ENCODE peak calls at places on chromosomes 11 and 22, in ten cellular contexts. G is H9, N is SK-N-SH, R is sigmoid colon, V is mesenchymal stem cell, D is IMR-90, Q is Peyer's patch, H is stomach, Z is testis, F is pancreas. L is an unnamed sample.

GRCh38 chr11:58905141-58905715 is 34.1 kb upstream of the GLYATL1 start:
- DNase-seq in H (no peak), F (no peak), G (peak; percentile 72), R (no peak), N (peak; percentile 75), Z (peak; percentile 26), V (peak; percentile 72), D (peak; percentile 70), Q (peak; percentile 56), L (no peak)

GRCh38 chr11:103683581-103683980 is 352.9 kb upstream of the DDI1 start:
- DNase-seq in G (no peak), R (no peak), Z (no peak), Q (no peak), H (no peak), F (no peak), D (peak; percentile 70), N (no peak), V (peak; percentile 15), L (no peak)

GRCh38 chr11:69996451-69996850 is 81.7 kb upstream of the ANO1 start:
- DNase-seq in Q (no peak), Z (no peak), N (no peak), G (no peak), D (no peak), R (no peak), H (no peak), V (no peak), F (no peak), L (no peak)

GRCh38 chr22:20530368-20531153 is 23.2 kb downstream of the MED15 start:
- DNase-seq in Q (peak; percentile 71), G (no peak), Z (no peak), F (no peak), V (peak; percentile 85), R (no peak), H (no peak), D (peak; percentile 83), N (no peak), L (peak; percentile 62)

GRCh38 chr11:74134661-74135515 is 35.9 kb downstream of the C2CD3 start:
- DNase-seq in Q (no peak), Z (no peak), V (peak; percentile 72), D (peak; percentile 32), F (no peak), G (no peak), R (no peak), N (no peak), H (no peak), L (no peak)

GRCh38 chr11:45688472-45689033 is 23.1 kb upstream of the CHST1 start:
- DNase-seq in V (no peak), F (no peak), D (no peak), Z (no peak), Q (no peak), R (no peak), N (peak; percentile 44), G (no peak), H (no peak), L (no peak)

GRCh38 chr11:68146010-68146540 is 24.9 kb upstream of the CHKA start:
- DNase-seq in F (peak; percentile 98), Z (peak; percentile 90), D (no peak), V (no peak), R (peak; percentile 89), Q (peak; percentile 97), N (peak; percentile 46), H (peak; percentile 99), G (no peak), L (peak; percentile 97)

GRCh38 chr11:33045551-33046255 is 6.3 kb downstream of the TCP11L1 start:
- DNase-seq in D (no peak), F (no peak), Z (no peak), N (no peak), Q (peak; percentile 86), R (no peak), G (no peak), H (no peak), V (no peak), L (peak; percentile 98)

DNA sequence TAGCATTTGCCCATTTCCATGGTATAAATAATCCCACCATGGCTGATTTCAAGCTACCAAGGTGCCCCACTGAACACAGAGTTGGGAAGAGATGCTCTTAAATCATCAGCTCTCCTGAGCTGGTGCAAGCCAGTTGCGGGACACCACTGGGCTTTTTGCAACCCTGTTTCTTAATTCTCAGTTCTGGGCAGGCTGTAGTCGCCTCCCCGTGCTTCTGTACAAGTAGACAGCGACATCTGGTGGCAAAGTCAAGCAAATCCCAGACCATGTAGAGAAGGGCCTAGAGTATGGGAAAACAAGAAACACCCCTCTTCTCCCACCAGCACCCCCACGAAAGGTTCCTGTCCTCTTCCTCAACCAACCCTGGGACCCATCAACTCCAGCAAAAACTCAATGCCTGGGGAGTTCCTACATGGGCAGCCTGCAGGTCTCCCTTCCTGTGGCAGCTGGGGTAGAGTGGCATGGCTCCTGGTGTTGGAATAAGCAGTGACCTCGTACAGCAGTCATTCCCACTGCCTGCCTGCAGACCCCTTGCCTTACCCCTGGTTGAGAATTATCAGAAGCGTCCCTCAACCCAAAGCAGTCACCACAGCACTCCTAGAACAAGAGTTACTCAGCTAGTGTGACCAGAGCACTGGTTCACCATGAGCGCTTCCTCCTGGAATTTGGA is 68.4 kb downstream of the IGLL5 start:
- DNase-seq in N (peak; percentile 71), H (peak; percentile 78), G (peak; percentile 66), D (peak; percentile 61), V (peak; percentile 47), F (peak; percentile 39), Q (peak; percentile 58), R (peak; percentile 79), Z (peak; percentile 85), L (peak; percentile 65)
- H3K27me3 ChIP-seq in N (no peaks in the 10 kb centered on the region), H (no peaks in the 10 kb centered on the region), G (no peaks in the 10 kb centered on the region), D (peaks cover 10% of the 10 kb centered on the region), V (peaks cover 74% of the 10 kb centered on the region), F (no peaks in the 10 kb centered on the region), Q (no peaks in the 10 kb centered on the region), R (no peaks in the 10 kb centered on the region), Z (no peaks in the 10 kb centered on the region), L (peaks cover 3% of the 10 kb centered on the region)

DNA sequence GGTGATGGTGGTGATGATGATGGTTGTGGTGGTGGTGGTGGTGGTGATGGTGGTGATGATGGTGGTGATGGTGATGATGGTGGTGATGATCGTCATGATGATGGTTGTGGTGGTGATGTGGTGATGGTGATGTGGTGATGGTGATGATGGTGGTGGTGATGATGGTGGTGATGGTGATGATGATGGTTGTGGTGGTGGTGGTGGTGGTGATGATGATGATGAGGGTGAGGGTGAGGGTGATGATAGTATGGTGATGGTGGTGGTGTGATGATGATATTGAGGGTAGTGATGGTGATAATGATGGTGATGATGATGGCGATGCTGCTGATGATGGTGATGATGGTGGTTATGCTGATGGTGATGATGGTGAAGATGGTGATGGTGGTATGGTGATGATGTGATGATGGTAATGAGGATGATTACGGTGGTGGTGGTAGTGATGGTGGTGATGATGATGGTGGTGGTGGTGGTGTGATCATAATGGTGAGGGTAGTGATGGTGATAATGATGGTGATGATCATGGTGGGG is 63.8 kb downstream of the MPPED1 start:
- DNase-seq in G (no peak), Z (no peak), V (no peak), N (no peak), H (no peak), D (no peak), R (no peak), Q (no peak), F (no peak), L (no peak)
- H3K4me1 ChIP-seq in G (no peaks in the 10 kb centered on the region), Z (peaks cover 3% of the 10 kb centered on the region), V (peaks cover 3% of the 10 kb centered on the region), N (no peaks in the 10 kb centered on the region), H (no peaks in the 10 kb centered on the region), D (no peaks in the 10 kb centered on the region), R (no peaks in the 10 kb centered on the region), Q (no peaks in the 10 kb centered on the region), F (no peaks in the 10 kb centered on the region), L (no peaks in the 10 kb centered on the region)

GRCh38 chr11:2896047-2896446 is 10.5 kb upstream of the CDKN1C start:
- DNase-seq in V (no peak), D (no peak), G (no peak), F (no peak), R (no peak), Q (no peak), H (no peak), Z (no peak), N (no peak), L (no peak)

GRCh38 chr11:2899080-2899783 is 13.7 kb upstream of the CDKN1C start:
- DNase-seq in G (no peak), H (no peak), F (no peak), D (no peak), R (peak; percentile 79), Z (no peak), V (no peak), Q (no peak), N (no peak), L (no peak)

GRCh38 chr11:2897048-2897447 is 11.5 kb upstream of the CDKN1C start:
- DNase-seq in Z (no peak), H (no peak), R (no peak), Q (no peak), N (no peak), G (no peak), V (no peak), D (no peak), F (no peak), L (no peak)

GRCh38 chr11:2901196-2901796 is 15.7 kb upstream of the CDKN1C start:
- DNase-seq in H (no peak), N (no peak), Z (no peak), Q (no peak), V (no peak), G (no peak), D (no peak), R (no peak), F (no peak), L (no peak)

DNA sequence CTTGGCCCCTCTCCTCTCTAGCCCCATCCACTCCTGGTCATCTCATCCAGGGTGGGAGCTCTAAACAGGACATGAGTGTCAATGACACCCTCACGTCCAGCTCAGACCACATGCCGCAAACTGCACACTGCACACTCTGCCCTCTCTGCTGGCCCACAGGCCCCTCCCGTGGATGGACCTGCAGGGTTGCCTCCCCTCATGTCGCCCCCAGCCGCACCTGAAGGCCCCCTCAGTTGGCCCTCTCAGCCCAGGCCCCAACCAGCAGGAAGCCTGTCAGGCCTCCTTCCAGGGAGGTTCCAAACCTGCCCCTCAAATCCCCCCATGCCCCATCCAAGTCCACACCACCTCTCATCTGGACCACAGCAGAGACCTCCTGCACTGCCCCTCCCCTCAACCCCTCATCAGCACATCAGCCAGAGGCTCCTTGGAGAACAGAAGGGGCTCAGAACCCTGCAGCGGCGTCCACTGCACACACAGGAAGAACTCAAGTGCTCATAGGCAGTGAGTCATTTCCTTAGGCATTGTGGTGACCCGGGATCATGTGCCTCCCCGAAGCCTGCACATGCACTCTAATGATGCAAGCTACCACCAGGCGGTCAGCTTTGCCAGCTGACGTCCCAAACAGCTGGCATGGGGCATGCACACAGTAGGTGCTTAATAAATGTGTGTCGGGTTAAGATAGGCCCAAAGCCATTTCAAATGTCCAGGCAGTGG is 12.9 kb upstream of the CDKN1C start:
- DNase-seq in Z (peak; percentile 47), Q (no peak), V (peak; percentile 96), D (peak; percentile 94), H (peak; percentile 57), F (no peak), R (peak; percentile 83), N (no peak), G (no peak), L (peak; percentile 55)
- H3K27ac ChIP-seq in Z (peak overlapping the region; percentile 44), Q (peak overlapping the region; percentile 81), V (peak overlapping the region; percentile 42), D (peak overlapping the region; percentile 75), H (peak overlapping the region; percentile 62), F (no peak overlapping the region), R (peak overlapping the region; percentile 60), N (no peak overlapping the region), G (no peak overlapping the region), L (peak overlapping the region; percentile 6)

GRCh38 chr11:1038921-1039320 is 2.4 kb upstream of the MUC6 start:
- DNase-seq in R (no peak), Q (no peak), Z (no peak), G (no peak), F (no peak), V (no peak), H (no peak), D (no peak), N (no peak), L (no peak)

GRCh38 chr11:1039481-1040427 is 3.2 kb upstream of the MUC6 start:
- DNase-seq in H (peak; percentile 75), Q (no peak), D (no peak), N (no peak), F (peak; percentile 60), Z (no peak), G (no peak), R (no peak), V (no peak), L (no peak)

GRCh38 chr11:1037506-1038055 is 1.1 kb upstream of the MUC6 start:
- DNase-seq in Q (no peak), Z (no peak), R (no peak), H (no peak), V (no peak), D (no peak), F (no peak), G (no peak), N (no peak), L (no peak)

GRCh38 chr11:1036931-1037330 is 413 bp upstream of the MUC6 start:
- DNase-seq in H (no peak), R (no peak), D (no peak), G (no peak), Q (no peak), Z (no peak), N (no peak), F (no peak), V (no peak), L (no peak)

DNA sequence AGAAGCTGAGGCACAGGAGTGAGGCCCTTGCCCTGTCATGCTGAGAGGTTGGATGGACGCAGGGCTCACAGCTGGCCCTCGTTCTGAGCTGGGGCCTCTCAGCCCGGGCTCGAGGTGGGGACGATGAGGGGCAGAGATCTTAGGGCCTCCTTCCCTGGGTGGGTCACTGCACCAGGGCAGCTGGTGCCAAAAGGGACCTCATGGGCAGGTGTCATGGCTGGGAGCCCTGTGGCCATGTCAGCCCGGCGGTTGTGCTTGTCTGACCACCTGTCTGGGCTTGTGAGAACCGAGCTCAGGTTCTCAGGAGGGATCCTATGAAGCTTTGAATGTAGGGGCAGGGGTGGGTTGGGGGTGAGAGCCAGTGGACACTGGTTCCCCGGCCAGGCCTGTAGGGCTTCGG is 1.8 kb upstream of the MUC6 start:
- DNase-seq in V (no peak), G (no peak), D (no peak), N (no peak), Z (no peak), F (no peak), R (no peak), Q (no peak), H (no peak), L (no peak)
- H3K27me3 ChIP-seq in V (peaks cover 54% of the 10 kb centered on the region), G (no peaks in the 10 kb centered on the region), D (peaks cover 10% of the 10 kb centered on the region), N (no peaks in the 10 kb centered on the region), Z (no peaks in the 10 kb centered on the region), F (no peaks in the 10 kb centered on the region), R (peaks cover 4% of the 10 kb centered on the region), Q (no peaks in the 10 kb centered on the region), H (peaks cover 4% of the 10 kb centered on the region), L (peaks cover 4% of the 10 kb centered on the region)

L was measured in small intestine.